ENCODE peak calls at places on chromosomes 2 and 18, in four cellular contexts. One of them, this sample, is unnamed.

GRCh38 chr18:71020342-71021096 is 731.7 kb downstream of the SOCS6 start:
- DNase-seq in A549: no peak
- DNase-seq in choroid plexus epithelial cell: peak
- DNase-seq in mammary epithelial cell: no peak
- DNase-seq in this sample: no peak

GRCh38 chr2:235054497-235054896 is 102.7 kb downstream of the SH3BP4 start:
- DNase-seq in choroid plexus epithelial cell: no peak
- DNase-seq in A549: no peak
- DNase-seq in mammary epithelial cell: no peak
- DNase-seq in this sample: no peak

GRCh38 chr18:68713791-68714190 is 1.1 kb downstream of the TMX3 start:
- DNase-seq in choroid plexus epithelial cell: peak
- DNase-seq in A549: no peak
- DNase-seq in mammary epithelial cell: peak
- DNase-seq in this sample: no peak

GRCh38 chr2:128260239-128261138 is 58.2 kb downstream of the HS6ST1 start:
- DNase-seq in mammary epithelial cell: peak
- DNase-seq in choroid plexus epithelial cell: peak
- DNase-seq in A549: peak
- DNase-seq in this sample: no peak

GRCh38 chr2:188294547-188294946 is 2.9 kb downstream of the GULP1 start:
- DNase-seq in A549: no peak
- DNase-seq in choroid plexus epithelial cell: peak
- DNase-seq in mammary epithelial cell: no peak
- DNase-seq in this sample: no peak

GRCh38 chr2:170345607-170346006 is 167.7 kb downstream of the MYO3B start:
- DNase-seq in A549: no peak
- DNase-seq in choroid plexus epithelial cell: no peak
- DNase-seq in mammary epithelial cell: no peak
- DNase-seq in this sample: no peak

GRCh38 chr2:199261221-199261620 is 196.5 kb downstream of the SATB2 start:
- DNase-seq in choroid plexus epithelial cell: peak
- DNase-seq in A549: peak
- DNase-seq in mammary epithelial cell: peak
- DNase-seq in this sample: peak

GRCh38 chr2:159106105-159106504 is 137.7 kb downstream of the TANC1 start:
- DNase-seq in mammary epithelial cell: no peak
- DNase-seq in choroid plexus epithelial cell: peak
- DNase-seq in A549: no peak
- DNase-seq in this sample: no peak

GRCh38 chr2:122203523-122203922 is 448.1 kb downstream of the TSN start:
- DNase-seq in A549: no peak
- DNase-seq in choroid plexus epithelial cell: peak
- DNase-seq in mammary epithelial cell: peak
- DNase-seq in this sample: no peak

GRCh38 chr2:149744845-149745244 is 157.3 kb upstream of the MMADHC start:
- DNase-seq in mammary epithelial cell: no peak
- DNase-seq in A549: peak
- DNase-seq in choroid plexus epithelial cell: peak
- DNase-seq in this sample: no peak

GRCh38 chr18:55633032-55633431 is 45.0 kb upstream of the TCF4 start:
- DNase-seq in choroid plexus epithelial cell: peak
- DNase-seq in mammary epithelial cell: peak
- DNase-seq in A549: no peak
- DNase-seq in this sample: no peak

GRCh38 chr2:188406414-188406813 is 114.7 kb downstream of the GULP1 start:
- DNase-seq in choroid plexus epithelial cell: no peak
- DNase-seq in A549: no peak
- DNase-seq in mammary epithelial cell: no peak
- DNase-seq in this sample: no peak

GRCh38 chr2:133346654-133347053 is 221.6 kb downstream of the NCKAP5 start:
- DNase-seq in mammary epithelial cell: peak
- DNase-seq in A549: peak
- DNase-seq in choroid plexus epithelial cell: peak
- DNase-seq in this sample: peak

GRCh38 chr2:168002021-168002553 is 245.3 kb downstream of the STK39 start:
- DNase-seq in choroid plexus epithelial cell: peak
- DNase-seq in A549: no peak
- DNase-seq in mammary epithelial cell: peak
- DNase-seq in this sample: no peak

GRCh38 chr2:136154384-136154783 is 36.4 kb upstream of the CXCR4 start:
- DNase-seq in choroid plexus epithelial cell: no peak
- DNase-seq in A549: peak
- DNase-seq in mammary epithelial cell: no peak
- DNase-seq in this sample: no peak

GRCh38 chr2:176095421-176095820 is 2.9 kb downstream of the HOXD13 start:
- DNase-seq in choroid plexus epithelial cell: no peak
- DNase-seq in A549: no peak
- DNase-seq in mammary epithelial cell: no peak
- DNase-seq in this sample: no peak

GRCh38 chr2:200695178-200695930 is 109.5 kb downstream of the AOX1 start:
- DNase-seq in mammary epithelial cell: no peak
- DNase-seq in choroid plexus epithelial cell: peak
- DNase-seq in A549: no peak
- DNase-seq in this sample: no peak

GRCh38 chr2:48890732-48891131 is 135.2 kb upstream of the LHCGR start:
- DNase-seq in choroid plexus epithelial cell: no peak
- DNase-seq in mammary epithelial cell: no peak
- DNase-seq in A549: no peak
- DNase-seq in this sample: no peak

GRCh38 chr2:112646791-112647720 is 1.3 kb downstream of the SLC20A1 start:
- DNase-seq in A549: peak
- DNase-seq in mammary epithelial cell: no peak
- DNase-seq in choroid plexus epithelial cell: peak
- DNase-seq in this sample: no peak

GRCh38 chr2:129791651-129792050 is 187.8 kb upstream of the RAB6C start:
- DNase-seq in choroid plexus epithelial cell: no peak
- DNase-seq in mammary epithelial cell: no peak
- DNase-seq in A549: no peak
- DNase-seq in this sample: no peak

GRCh38 chr2:20309001-20309400 is 41.6 kb downstream of the PUM2 start:
- DNase-seq in mammary epithelial cell: no peak
- DNase-seq in choroid plexus epithelial cell: no peak
- DNase-seq in A549: no peak
- DNase-seq in this sample: no peak

GRCh38 chr2:226732478-226733188 is 67.0 kb downstream of the IRS1 start:
- DNase-seq in choroid plexus epithelial cell: no peak
- DNase-seq in A549: no peak
- DNase-seq in mammary epithelial cell: no peak
- DNase-seq in this sample: no peak

GRCh38 chr2:226728996-226729395 is 70.6 kb downstream of the IRS1 start:
- DNase-seq in A549: no peak
- DNase-seq in mammary epithelial cell: no peak
- DNase-seq in choroid plexus epithelial cell: peak
- DNase-seq in this sample: no peak

GRCh38 chr2:226733189-226733858 is 66.3 kb downstream of the IRS1 start:
- DNase-seq in A549: peak
- DNase-seq in mammary epithelial cell: no peak
- DNase-seq in choroid plexus epithelial cell: no peak
- DNase-seq in this sample: no peak

GRCh38 chr2:226727251-226727650 is 72.4 kb downstream of the IRS1 start:
- DNase-seq in choroid plexus epithelial cell: no peak
- DNase-seq in mammary epithelial cell: no peak
- DNase-seq in A549: no peak
- DNase-seq in this sample: no peak

DNA sequence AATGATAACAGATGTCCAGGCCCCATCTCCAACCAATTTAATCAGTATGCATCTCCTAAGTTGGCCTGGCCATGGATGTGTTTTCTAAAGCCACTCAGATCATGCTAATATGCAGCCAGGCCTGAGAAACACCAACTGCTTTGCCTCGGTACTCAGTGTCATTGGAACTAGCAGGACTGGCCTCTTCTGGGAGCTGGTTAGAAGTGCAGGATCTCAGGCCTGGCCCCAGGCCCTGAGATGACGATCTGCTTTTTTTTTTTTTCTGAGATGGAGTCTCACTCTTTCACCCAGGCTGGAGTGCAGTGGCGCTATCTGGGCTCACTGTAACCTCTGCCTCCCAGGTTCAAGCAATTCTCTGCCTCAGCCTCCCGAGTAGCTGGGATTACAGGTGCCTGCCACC is 69.1 kb downstream of the IRS1 start:
- DNase-seq in A549: peak
- DNase-seq in choroid plexus epithelial cell: peak
- DNase-seq in mammary epithelial cell: no peak
- DNase-seq in this sample: no peak
- TF ChIP-seq CTCF in A549: no peak
- TF ChIP-seq CTCF in choroid plexus epithelial cell: peak
- TF ChIP-seq CTCF in mammary epithelial cell: peak
- TF ChIP-seq CTCF in this sample: peak

GRCh38 chr2:96539215-96539920 is 2.8 kb downstream of the ARID5A start:
- DNase-seq in mammary epithelial cell: no peak
- DNase-seq in choroid plexus epithelial cell: no peak
- DNase-seq in A549: no peak
- DNase-seq in this sample: no peak
- H3K4me3 ChIP-seq in mammary epithelial cell: no peak
- H3K4me3 ChIP-seq in choroid plexus epithelial cell: no peak
- H3K4me3 ChIP-seq in A549: no peak
- H3K4me3 ChIP-seq in this sample: no peak

DNA sequence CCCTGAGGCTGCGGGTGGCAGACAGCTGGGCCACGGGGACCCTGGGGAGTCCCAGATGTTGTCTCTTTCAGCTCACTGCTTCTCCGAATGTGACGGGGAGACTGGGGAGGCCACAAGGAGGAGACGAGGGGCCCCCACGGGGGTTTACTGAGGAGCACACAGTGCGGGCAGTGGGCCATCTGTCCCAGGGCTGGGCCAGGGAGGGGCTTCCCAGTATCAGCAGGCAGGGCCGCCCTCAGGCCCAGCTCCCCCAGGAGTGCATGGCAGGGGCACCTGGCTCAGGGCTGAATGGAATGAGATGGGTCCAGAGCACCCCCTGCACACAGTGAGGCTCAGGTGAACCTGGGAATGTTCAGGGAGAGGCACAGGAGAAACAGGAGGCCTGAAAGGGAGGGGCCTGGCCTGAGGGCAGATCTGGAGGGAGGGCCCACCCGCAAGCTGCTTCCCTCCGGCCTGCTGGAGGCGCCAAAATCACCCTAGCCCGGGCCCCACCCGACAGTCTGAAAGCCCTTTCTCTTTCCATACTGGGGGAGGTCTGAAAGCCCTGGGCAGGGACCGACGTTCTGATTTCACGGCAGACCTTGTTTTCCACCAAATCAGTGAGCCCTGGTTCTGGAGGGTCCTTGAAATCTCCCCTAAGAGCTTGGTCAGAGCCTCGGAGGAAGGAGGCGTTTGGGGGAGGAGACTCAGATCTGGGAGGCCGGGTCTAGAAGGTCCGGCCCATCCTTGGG is 35.5 kb upstream of the PTMA start:
- DNase-seq in choroid plexus epithelial cell: peak
- DNase-seq in A549: peak
- DNase-seq in mammary epithelial cell: no peak
- DNase-seq in this sample: no peak
- TF ChIP-seq CTCF in choroid plexus epithelial cell: peak
- TF ChIP-seq CTCF in A549: peak
- TF ChIP-seq CTCF in mammary epithelial cell: no peak
- TF ChIP-seq CTCF in this sample: peak

DNA sequence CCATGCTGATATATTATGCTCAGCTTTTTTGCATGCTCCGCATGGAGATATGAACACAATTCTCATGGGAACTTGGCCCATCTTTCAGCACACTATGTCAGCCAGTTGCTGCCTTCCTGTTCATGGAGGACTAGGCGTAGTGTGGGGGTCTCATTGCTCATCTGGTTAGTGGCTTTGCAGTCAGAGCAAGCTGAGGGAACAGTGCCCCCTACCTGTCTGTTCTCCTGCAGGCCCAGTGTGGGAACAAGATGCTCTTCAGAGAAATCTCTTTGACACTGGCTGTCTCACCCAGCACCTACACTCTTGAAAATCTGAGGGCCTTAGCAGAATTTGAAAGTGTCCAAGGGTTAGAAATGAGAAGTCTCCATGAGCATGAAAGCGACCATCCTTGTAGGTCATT is 47.1 kb downstream of the SPTBN1 start:
- DNase-seq in mammary epithelial cell: no peak
- DNase-seq in choroid plexus epithelial cell: peak
- DNase-seq in A549: peak
- DNase-seq in this sample: no peak
- H3K4me3 ChIP-seq in mammary epithelial cell: no peak
- H3K4me3 ChIP-seq in choroid plexus epithelial cell: no peak
- H3K4me3 ChIP-seq in A549: no peak
- H3K4me3 ChIP-seq in this sample: no peak

GRCh38 chr2:70247364-70248144 is 874 bp downstream of the TIA1 start:
- DNase-seq in choroid plexus epithelial cell: peak
- DNase-seq in A549: no peak
- DNase-seq in mammary epithelial cell: peak
- DNase-seq in this sample: no peak
- TF ChIP-seq CTCF in choroid plexus epithelial cell: no peak
- TF ChIP-seq CTCF in A549: no peak
- TF ChIP-seq CTCF in mammary epithelial cell: no peak
- TF ChIP-seq CTCF in this sample: no peak

GRCh38 chr2:37526856-37527255 is 144.6 kb downstream of the CDC42EP3 start:
- DNase-seq in A549: no peak
- DNase-seq in choroid plexus epithelial cell: no peak
- DNase-seq in mammary epithelial cell: no peak
- DNase-seq in this sample: no peak

GRCh38 chr2:37527362-37527761 is 144.1 kb downstream of the CDC42EP3 start:
- DNase-seq in choroid plexus epithelial cell: no peak
- DNase-seq in mammary epithelial cell: no peak
- DNase-seq in A549: no peak
- DNase-seq in this sample: no peak

GRCh38 chr2:37526323-37526722 is 145.1 kb downstream of the CDC42EP3 start:
- DNase-seq in A549: peak
- DNase-seq in mammary epithelial cell: peak
- DNase-seq in choroid plexus epithelial cell: no peak
- DNase-seq in this sample: no peak

DNA sequence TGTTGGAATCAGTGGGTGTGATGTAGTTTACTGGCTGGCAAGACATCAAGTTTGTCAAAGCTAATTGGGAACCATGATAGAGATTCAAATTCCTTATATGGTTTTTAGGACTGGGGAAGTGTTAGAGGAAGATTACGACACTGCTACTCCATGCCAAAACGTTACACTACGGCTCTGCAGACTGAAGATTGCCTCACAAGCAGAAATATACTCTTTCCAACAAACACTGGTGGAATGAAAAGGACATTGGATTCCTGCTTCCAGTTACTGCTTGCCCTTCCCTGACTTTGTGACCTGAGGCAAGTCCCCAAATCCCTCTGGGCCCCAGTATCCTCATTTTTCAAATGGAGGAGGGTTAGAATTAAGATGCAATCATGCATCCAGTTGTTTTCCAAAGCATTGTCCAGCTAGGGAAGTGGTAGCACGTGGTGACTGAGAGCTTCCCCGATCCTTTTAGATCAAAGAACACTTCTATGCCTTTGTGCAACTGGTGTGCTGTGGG is 147.5 kb downstream of the CDC42EP3 start:
- DNase-seq in mammary epithelial cell: peak
- DNase-seq in choroid plexus epithelial cell: peak
- DNase-seq in A549: no peak
- DNase-seq in this sample: peak
- H3K4me3 ChIP-seq in mammary epithelial cell: no peak
- H3K4me3 ChIP-seq in choroid plexus epithelial cell: no peak
- H3K4me3 ChIP-seq in A549: no peak
- H3K4me3 ChIP-seq in this sample: no peak

DNA sequence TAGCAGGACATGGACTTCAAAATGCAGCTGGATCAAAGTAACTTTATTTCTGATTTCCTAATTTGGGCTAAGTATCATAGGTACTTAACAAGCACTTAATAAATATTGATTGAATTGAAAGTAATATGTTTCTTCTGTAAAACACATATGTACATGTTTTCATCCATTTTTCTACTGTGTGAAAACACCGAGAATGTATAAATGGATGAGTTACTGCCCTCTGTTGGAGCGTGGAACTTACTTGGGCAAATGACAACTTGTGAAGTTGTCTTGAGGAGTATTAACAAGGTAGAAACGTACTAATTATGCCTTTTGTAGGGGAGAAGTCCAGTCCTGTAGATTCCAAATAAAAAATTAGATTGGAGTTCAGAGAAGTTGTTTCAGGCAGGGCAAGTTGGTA is 87.2 kb downstream of the PHLPP1 start:
- DNase-seq in mammary epithelial cell: no peak
- DNase-seq in choroid plexus epithelial cell: peak
- DNase-seq in A549: no peak
- DNase-seq in this sample: no peak
- TF ChIP-seq CTCF in mammary epithelial cell: peak
- TF ChIP-seq CTCF in choroid plexus epithelial cell: peak
- TF ChIP-seq CTCF in A549: peak
- TF ChIP-seq CTCF in this sample: no peak

This sample was measured in AG04450.